ENCODE peak calls at places on chromosome 16, in eight cellular contexts. M is naive B cell, H is NCI-H226, D is B cell, B is Peyer's patch, Z is AG08396, I is sciatic nerve, R is mesendoderm. A is an unnamed sample.

GRCh38 chr16:29124828-29125227 is 140.0 kb downstream of the LAT start:
- DNase-seq in M (no peak), H (no peak), D (no peak), B (no peak), Z (no peak), I (no peak), R (no peak), A (no peak)

GRCh38 chr16:1917056-1917664 is 1.1 kb downstream of the HS3ST6 start:
- DNase-seq in M (no peak), H (no peak), D (no peak), B (no peak), Z (no peak), I (no peak), R (no peak), A (no peak)

GRCh38 chr16:87657621-87658192 is 55.4 kb downstream of the JPH3 start:
- DNase-seq in M (no peak), H (peak; percentile 43), D (no peak), B (no peak), Z (no peak), I (no peak), R (peak; percentile 77), A (no peak)

GRCh38 chr16:15881794-15882379 is 6.5 kb downstream of the CEP20 start:
- DNase-seq in M (no peak), H (no peak), D (no peak), B (no peak), Z (no peak), I (no peak), R (no peak), A (no peak)

GRCh38 chr16:57938936-57939871 is 31.7 kb downstream of the CNGB1 start:
- DNase-seq in M (no peak), H (peak; percentile 96), D (no peak), B (no peak), Z (peak; percentile 58), I (peak; percentile 76), R (peak; percentile 31), A (no peak)

GRCh38 chr16:3878610-3879009 is 1.9 kb downstream of the CREBBP start:
- DNase-seq in M (peak; percentile 38), H (no peak), D (no peak), B (no peak), Z (no peak), I (no peak), R (no peak), A (no peak)

GRCh38 chr16:88454315-88455057 is 1.4 kb downstream of the ZFPM1 start:
- DNase-seq in M (peak; percentile 39), H (no peak), D (peak; percentile 72), B (peak; percentile 69), Z (no peak), I (no peak), R (no peak), A (no peak)

GRCh38 chr16:85415196-85415988 is 197.7 kb upstream of the GSE1 start:
- DNase-seq in M (no peak), H (no peak), D (no peak), B (no peak), Z (no peak), I (peak; percentile 50), R (no peak), A (no peak)

GRCh38 chr16:28181557-28181914 is 30.2 kb downstream of the XPO6 start:
- DNase-seq in M (no peak), H (peak; percentile 94), D (no peak), B (no peak), Z (peak; percentile 74), I (no peak), R (peak; percentile 93), A (peak; percentile 92)

GRCh38 chr16:58732545-58733247 is 1.4 kb downstream of the GOT2 start:
- DNase-seq in M (no peak), H (no peak), D (no peak), B (no peak), Z (no peak), I (no peak), R (peak; percentile 10), A (no peak)

GRCh38 chr16:13298676-13299075 is 397.3 kb downstream of the SHISA9 start:
- DNase-seq in M (no peak), H (no peak), D (no peak), B (no peak), Z (no peak), I (no peak), R (peak; percentile 79), A (no peak)

GRCh38 chr16:87945351-87946042 is 5.7 kb upstream of the BANP start:
- DNase-seq in M (peak; percentile 52), H (no peak), D (peak; percentile 59), B (no peak), Z (no peak), I (peak; percentile 86), R (peak; percentile 91), A (peak; percentile 99)

GRCh38 chr16:728131-728889 is 1.4 kb downstream of the HAGHL start:
- DNase-seq in M (peak; percentile 77), H (peak; percentile 86), D (peak; percentile 98), B (peak; percentile 78), Z (peak; percentile 91), I (peak; percentile 82), R (peak; percentile 75), A (peak; percentile 90)

GRCh38 chr16:66525396-66526180 is 24.3 kb downstream of the TK2 start:
- DNase-seq in M (no peak), H (no peak), D (no peak), B (peak; percentile 23), Z (no peak), I (no peak), R (no peak), A (no peak)

GRCh38 chr16:12794486-12795399 is 8.9 kb downstream of the CPPED1 start:
- DNase-seq in M (no peak), H (no peak), D (no peak), B (no peak), Z (no peak), I (no peak), R (no peak), A (no peak)

GRCh38 chr16:89193021-89193575 is 7.2 kb downstream of the SLC22A31 start:
- DNase-seq in M (no peak), H (peak; percentile 26), D (peak; percentile 69), B (peak; percentile 53), Z (peak; percentile 92), I (peak; percentile 80), R (peak; percentile 91), A (peak; percentile 76)